ENCODE peak calls at places on chromosomes 3 and 15, in five cellular contexts. S is trophoblast cell, Y is IMR-90, N is PC-3, R is fibroblast of lung. U is an unnamed sample. For H3K36me3, the result is how much of the 10 kb centered on the place peaks cover.

GRCh38 chr15:70154440-70155347 is 57.0 kb upstream of the TLE3 start:
- DNase-seq in Y (peak), S (no peak), R (peak), N (no peak), U (peak)

GRCh38 chr15:49255966-49256759 is 86.1 kb downstream of the GALK2 start:
- DNase-seq in R (peak), N (no peak), Y (peak), S (no peak), U (no peak)

GRCh38 chr3:72591522-72592421 is 256.5 kb downstream of the SHQ1 start:
- DNase-seq in S (peak), N (peak), R (peak), Y (peak), U (peak)

GRCh38 chr3:188749010-188749617 is 422.7 kb upstream of the TPRG1 start:
- DNase-seq in N (peak), S (peak), R (no peak), Y (no peak), U (no peak)

GRCh38 chr15:72272213-72272996 is at the start of gene PARP6:
- DNase-seq in R (peak), Y (peak), N (no peak), S (peak), U (peak)

GRCh38 chr3:141368062-141368924 is at the start of gene ZBTB38:
- DNase-seq in R (peak), Y (peak), N (peak), S (peak), U (peak)

GRCh38 chr3:157388976-157389375 is 47.7 kb upstream of the PTX3 start:
- DNase-seq in N (peak), S (no peak), R (peak), Y (peak), U (no peak)

GRCh38 chr15:89880727-89881126 is 13.1 kb downstream of the AP3S2 start:
- DNase-seq in N (no peak), S (no peak), R (no peak), Y (no peak), U (no peak)

GRCh38 chr3:31815006-31815405 is 166.1 kb downstream of the OSBPL10 start:
- DNase-seq in N (no peak), Y (no peak), R (no peak), S (no peak), U (no peak)

GRCh38 chr3:7847021-7847420 is 654.6 kb upstream of the LMCD1 start:
- DNase-seq in N (no peak), R (no peak), S (no peak), Y (no peak), U (no peak)

GRCh38 chr15:62757535-62757934 is 285.0 kb upstream of the TPM1 start:
- DNase-seq in Y (no peak), S (no peak), R (no peak), N (no peak), U (no peak)

GRCh38 chr3:104018541-104018940 is 1348.2 kb upstream of the ALCAM start:
- DNase-seq in Y (no peak), R (no peak), N (peak), S (no peak), U (no peak)

GRCh38 chr15:40239671-40240618 is 1.1 kb downstream of the PAK6 start:
- DNase-seq in S (no peak), R (no peak), N (peak), Y (no peak), U (peak)

GRCh38 chr3:151903501-151903991 is 30.1 kb downstream of the SUCNR1 start:
- DNase-seq in R (peak), Y (peak), S (no peak), N (no peak), U (no peak)

GRCh38 chr3:95334461-95334860 is 1271.6 kb downstream of the NSUN3 start:
- DNase-seq in Y (no peak), S (no peak), N (no peak), R (no peak), U (no peak)

GRCh38 chr3:28846948-28847527 is 433.8 kb upstream of the RBMS3 start:
- DNase-seq in S (no peak), N (no peak), Y (no peak), R (no peak), U (no peak)

GRCh38 chr3:167787440-167787839 is 51.9 kb downstream of the SERPINI1 start:
- DNase-seq in N (no peak), Y (no peak), S (no peak), R (no peak), U (no peak)

GRCh38 chr3:64380539-64380938 is 155.3 kb upstream of the PRICKLE2 start:
- DNase-seq in Y (no peak), R (no peak), N (no peak), S (no peak), U (no peak)

GRCh38 chr15:76163429-76164020 is 103.7 kb downstream of the TMEM266 start:
- DNase-seq in S (peak), Y (peak), R (peak), N (no peak), U (peak)

GRCh38 chr15:45842151-45842550 is 207.3 kb downstream of the SQOR start:
- DNase-seq in S (no peak), N (no peak), Y (no peak), R (no peak), U (no peak)

GRCh38 chr15:29143293-29143692 is 126.3 kb downstream of the NSMCE3 start:
- DNase-seq in S (no peak), N (no peak), R (no peak), Y (no peak), U (no peak)

GRCh38 chr15:85389774-85390173 is 9.4 kb downstream of the AKAP13 start:
- DNase-seq in S (no peak), R (no peak), N (no peak), Y (no peak), U (no peak)

GRCh38 chr15:68749365-68750141 is 71.1 kb downstream of the ANP32A start:
- DNase-seq in N (no peak), S (no peak), Y (no peak), R (no peak), U (no peak)

GRCh38 chr15:84992157-84992940 is 10.7 kb downstream of the PDE8A start:
- DNase-seq in Y (peak), S (peak), R (peak), N (peak), U (peak)

GRCh38 chr3:187197255-187197654 is at the start of gene RTP1:
- DNase-seq in Y (no peak), S (no peak), N (no peak), R (no peak), U (no peak)

GRCh38 chr3:13277860-13278531 is 142.1 kb downstream of the NUP210 start:
- DNase-seq in N (peak), Y (peak), S (peak), R (no peak), U (peak)

GRCh38 chr3:167742338-167742737 is 6.8 kb downstream of the SERPINI1 start:
- DNase-seq in S (no peak), N (no peak), Y (no peak), R (no peak), U (no peak)

GRCh38 chr3:42991369-42992315 is 12.5 kb downstream of the GASK1A start:
- DNase-seq in N (no peak), S (no peak), R (no peak), Y (peak), U (no peak)

GRCh38 chr3:100813828-100814227 is 104.5 kb downstream of the TFG start:
- DNase-seq in Y (peak), S (no peak), R (no peak), N (peak), U (no peak)

GRCh38 chr15:25850154-25851111 is 12.7 kb downstream of the ATP10A start:
- DNase-seq in N (peak), R (peak), Y (peak), S (peak), U (peak)

GRCh38 chr15:25848769-25849430 is 14.2 kb downstream of the ATP10A start:
- DNase-seq in R (no peak), N (no peak), Y (no peak), S (peak), U (no peak)

GRCh38 chr15:25847066-25847465 is 16.1 kb downstream of the ATP10A start:
- DNase-seq in S (no peak), Y (no peak), R (no peak), N (no peak), U (no peak)

GRCh38 chr15:25848325-25848724 is 14.8 kb downstream of the ATP10A start:
- DNase-seq in Y (no peak), R (no peak), S (no peak), N (no peak), U (no peak)

GRCh38 chr15:25849431-25849921 is 13.7 kb downstream of the ATP10A start:
- DNase-seq in R (peak), N (peak), S (no peak), Y (peak), U (peak)
- H3K4me2 ChIP-seq in R (peak), N (peak), S (peak), Y (peak), U (peak)

GRCh38 chr3:4994144-4994730 is 15.0 kb downstream of the BHLHE40 start:
- DNase-seq in N (peak), R (peak), Y (peak), S (peak), U (peak)
- H3K27ac ChIP-seq in N (peak), R (peak), Y (no peak), S (no peak), U (peak)

DNA sequence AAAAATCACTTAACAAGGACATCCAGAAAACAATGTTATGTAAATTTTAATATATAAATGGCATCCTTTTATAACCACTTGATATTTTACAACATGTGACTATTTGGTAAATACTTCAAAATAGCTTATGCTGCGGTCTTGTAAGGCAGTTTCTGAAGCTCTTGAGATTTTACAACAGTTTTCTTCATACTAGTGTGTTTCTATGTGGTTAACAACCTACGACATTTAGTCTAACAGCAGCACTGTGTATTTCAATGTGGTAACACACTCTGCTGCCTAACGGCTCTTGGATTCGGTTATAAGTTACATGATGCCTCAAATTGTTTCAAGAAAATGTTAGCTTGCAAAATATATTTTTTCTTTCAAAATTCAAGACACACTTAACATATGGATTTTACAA is 12.9 kb upstream of the MELTF start:
- DNase-seq in N (no peak), S (no peak), R (no peak), Y (no peak), U (no peak)
- H3K36me3 ChIP-seq in N (under half), S (under half), R (under half), Y (under half), U (under half)

GRCh38 chr3:121999931-122000330 is 22.1 kb downstream of the ILDR1 start:
- DNase-seq in S (no peak), N (peak), Y (no peak), R (no peak), U (no peak)
- H3K4me2 ChIP-seq in S (no peak), N (no peak), Y (no peak), R (no peak), U (no peak)

DNA sequence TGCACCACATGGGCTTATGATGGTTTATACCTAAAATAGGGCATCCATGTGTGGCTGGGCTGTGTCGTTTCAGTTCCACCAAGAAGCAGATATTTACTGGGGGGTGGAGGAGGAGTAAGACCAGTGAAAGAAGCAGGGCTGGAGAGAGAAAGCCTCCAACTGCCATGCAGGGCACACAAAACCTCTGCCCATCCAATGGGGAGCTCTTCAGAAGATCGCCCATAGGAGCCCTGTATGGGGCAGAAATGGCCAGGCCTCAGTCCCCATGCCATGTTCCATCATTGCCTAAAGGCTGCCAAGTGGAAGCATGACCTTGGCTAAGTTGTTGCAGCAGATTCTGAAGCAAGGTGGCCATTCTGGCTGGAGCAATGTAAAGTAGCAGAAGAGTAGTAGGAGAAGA is 277.0 kb downstream of the MEX3B start:
- DNase-seq in N (no peak), S (no peak), R (no peak), Y (no peak), U (no peak)
- H3K27ac ChIP-seq in N (no peak), S (no peak), R (no peak), Y (no peak), U (no peak)

GRCh38 chr3:9691636-9692035 is 12.0 kb upstream of the CPNE9 start:
- DNase-seq in R (no peak), S (no peak), N (no peak), Y (no peak), U (peak)
- H3K36me3 ChIP-seq in R (under half), S (half or more), N (under half), Y (half or more), U (half or more)